ENCODE peak calls at places on chromosomes 7 and 10, in ten cellular contexts. One of them, this sample, is unnamed.

GRCh38 chr10:53403688-53404087 is 631.1 kb upstream of the MBL2 start:
- DNase-seq in neural progenitor cell: no peak
- DNase-seq in GM23248: no peak
- DNase-seq in H9: no peak
- DNase-seq in mesendoderm: no peak
- DNase-seq in SK-N-SH: peak
- DNase-seq in kidney: peak
- DNase-seq in fibroblast of lung: peak
- DNase-seq in MM.1S: peak
- DNase-seq in adipocyte: no peak
- DNase-seq in this sample: no peak

GRCh38 chr7:102073931-102074880 is 212.5 kb upstream of the SH2B2 start:
- DNase-seq in mesendoderm: no peak
- DNase-seq in H9: no peak
- DNase-seq in neural progenitor cell: no peak
- DNase-seq in kidney: no peak
- DNase-seq in fibroblast of lung: no peak
- DNase-seq in MM.1S: no peak
- DNase-seq in SK-N-SH: no peak
- DNase-seq in adipocyte: peak
- DNase-seq in GM23248: no peak
- DNase-seq in this sample: no peak

GRCh38 chr10:10394933-10395658 is 622.6 kb upstream of the CELF2 start:
- DNase-seq in MM.1S: no peak
- DNase-seq in fibroblast of lung: no peak
- DNase-seq in kidney: no peak
- DNase-seq in H9: no peak
- DNase-seq in neural progenitor cell: no peak
- DNase-seq in mesendoderm: no peak
- DNase-seq in adipocyte: no peak
- DNase-seq in SK-N-SH: no peak
- DNase-seq in GM23248: peak
- DNase-seq in this sample: no peak

GRCh38 chr7:43612599-43613589 is 30.0 kb downstream of the STK17A start:
- DNase-seq in H9: no peak
- DNase-seq in neural progenitor cell: no peak
- DNase-seq in SK-N-SH: no peak
- DNase-seq in adipocyte: peak
- DNase-seq in GM23248: peak
- DNase-seq in MM.1S: no peak
- DNase-seq in kidney: no peak
- DNase-seq in mesendoderm: no peak
- DNase-seq in fibroblast of lung: peak
- DNase-seq in this sample: no peak

GRCh38 chr7:108147031-108147563 is 16.9 kb upstream of the LAMB4 start:
- DNase-seq in MM.1S: no peak
- DNase-seq in fibroblast of lung: no peak
- DNase-seq in H9: no peak
- DNase-seq in neural progenitor cell: no peak
- DNase-seq in adipocyte: no peak
- DNase-seq in GM23248: no peak
- DNase-seq in mesendoderm: no peak
- DNase-seq in SK-N-SH: no peak
- DNase-seq in kidney: no peak
- DNase-seq in this sample: no peak

GRCh38 chr7:47873767-47874166 is 74.5 kb downstream of the PKD1L1 start:
- DNase-seq in fibroblast of lung: peak
- DNase-seq in neural progenitor cell: no peak
- DNase-seq in SK-N-SH: no peak
- DNase-seq in GM23248: peak
- DNase-seq in mesendoderm: no peak
- DNase-seq in MM.1S: no peak
- DNase-seq in kidney: no peak
- DNase-seq in adipocyte: peak
- DNase-seq in H9: no peak
- DNase-seq in this sample: no peak

GRCh38 chr10:128642502-128642901 is 516.3 kb upstream of the MKI67 start:
- DNase-seq in GM23248: peak
- DNase-seq in SK-N-SH: no peak
- DNase-seq in adipocyte: no peak
- DNase-seq in neural progenitor cell: no peak
- DNase-seq in mesendoderm: peak
- DNase-seq in H9: no peak
- DNase-seq in kidney: no peak
- DNase-seq in MM.1S: no peak
- DNase-seq in fibroblast of lung: peak
- DNase-seq in this sample: no peak

GRCh38 chr7:151167197-151167911 is at the start of gene GBX1:
- DNase-seq in SK-N-SH: peak
- DNase-seq in H9: peak
- DNase-seq in MM.1S: no peak
- DNase-seq in mesendoderm: no peak
- DNase-seq in kidney: no peak
- DNase-seq in neural progenitor cell: peak
- DNase-seq in GM23248: peak
- DNase-seq in fibroblast of lung: peak
- DNase-seq in adipocyte: peak
- DNase-seq in this sample: peak

GRCh38 chr10:12177642-12178041 is 18.0 kb downstream of the NUDT5 start:
- DNase-seq in GM23248: peak
- DNase-seq in H9: no peak
- DNase-seq in SK-N-SH: no peak
- DNase-seq in mesendoderm: no peak
- DNase-seq in adipocyte: no peak
- DNase-seq in fibroblast of lung: peak
- DNase-seq in kidney: no peak
- DNase-seq in MM.1S: no peak
- DNase-seq in neural progenitor cell: no peak
- DNase-seq in this sample: no peak

GRCh38 chr10:6300106-6300783 is 97.5 kb downstream of the PFKFB3 start:
- DNase-seq in GM23248: peak
- DNase-seq in fibroblast of lung: peak
- DNase-seq in neural progenitor cell: no peak
- DNase-seq in kidney: no peak
- DNase-seq in SK-N-SH: no peak
- DNase-seq in adipocyte: peak
- DNase-seq in H9: no peak
- DNase-seq in mesendoderm: no peak
- DNase-seq in MM.1S: peak
- DNase-seq in this sample: no peak

GRCh38 chr7:44398506-44398905 is 73.1 kb upstream of the CAMK2B start:
- DNase-seq in mesendoderm: no peak
- DNase-seq in H9: no peak
- DNase-seq in kidney: peak
- DNase-seq in neural progenitor cell: no peak
- DNase-seq in adipocyte: no peak
- DNase-seq in MM.1S: no peak
- DNase-seq in fibroblast of lung: no peak
- DNase-seq in SK-N-SH: no peak
- DNase-seq in GM23248: no peak
- DNase-seq in this sample: peak

GRCh38 chr10:119655566-119656001 is 4.4 kb downstream of the BAG3 start:
- DNase-seq in GM23248: peak
- DNase-seq in kidney: peak
- DNase-seq in SK-N-SH: peak
- DNase-seq in fibroblast of lung: peak
- DNase-seq in mesendoderm: no peak
- DNase-seq in MM.1S: no peak
- DNase-seq in H9: no peak
- DNase-seq in neural progenitor cell: no peak
- DNase-seq in adipocyte: peak
- DNase-seq in this sample: no peak

GRCh38 chr10:29784175-29784773 is 149.5 kb upstream of the SVIL start:
- DNase-seq in fibroblast of lung: peak
- DNase-seq in adipocyte: peak
- DNase-seq in MM.1S: no peak
- DNase-seq in neural progenitor cell: no peak
- DNase-seq in mesendoderm: peak
- DNase-seq in GM23248: peak
- DNase-seq in H9: peak
- DNase-seq in kidney: peak
- DNase-seq in SK-N-SH: no peak
- DNase-seq in this sample: peak

GRCh38 chr7:142808802-142809583 is 38.2 kb downstream of the PRSS2 start:
- DNase-seq in kidney: peak
- DNase-seq in neural progenitor cell: no peak
- DNase-seq in adipocyte: no peak
- DNase-seq in MM.1S: peak
- DNase-seq in SK-N-SH: no peak
- DNase-seq in mesendoderm: no peak
- DNase-seq in GM23248: peak
- DNase-seq in fibroblast of lung: peak
- DNase-seq in H9: no peak
- DNase-seq in this sample: peak

GRCh38 chr10:13390604-13391522 is 42.8 kb upstream of the SEPHS1 start:
- DNase-seq in MM.1S: no peak
- DNase-seq in kidney: no peak
- DNase-seq in fibroblast of lung: peak
- DNase-seq in H9: peak
- DNase-seq in GM23248: no peak
- DNase-seq in SK-N-SH: peak
- DNase-seq in mesendoderm: no peak
- DNase-seq in adipocyte: no peak
- DNase-seq in neural progenitor cell: no peak
- DNase-seq in this sample: no peak

GRCh38 chr10:129511758-129512157 is 44.7 kb downstream of the MGMT start:
- DNase-seq in adipocyte: no peak
- DNase-seq in fibroblast of lung: no peak
- DNase-seq in GM23248: no peak
- DNase-seq in SK-N-SH: no peak
- DNase-seq in neural progenitor cell: no peak
- DNase-seq in H9: no peak
- DNase-seq in kidney: no peak
- DNase-seq in mesendoderm: no peak
- DNase-seq in MM.1S: no peak
- DNase-seq in this sample: no peak

GRCh38 chr7:500521-501420 is 18.9 kb downstream of the PDGFA start:
- DNase-seq in mesendoderm: no peak
- DNase-seq in adipocyte: no peak
- DNase-seq in MM.1S: no peak
- DNase-seq in SK-N-SH: no peak
- DNase-seq in GM23248: no peak
- DNase-seq in H9: no peak
- DNase-seq in fibroblast of lung: no peak
- DNase-seq in kidney: peak
- DNase-seq in neural progenitor cell: no peak
- DNase-seq in this sample: no peak

GRCh38 chr7:125316451-125316850 is 386.8 kb upstream of the POT1 start:
- DNase-seq in H9: peak
- DNase-seq in SK-N-SH: peak
- DNase-seq in kidney: no peak
- DNase-seq in fibroblast of lung: peak
- DNase-seq in MM.1S: peak
- DNase-seq in mesendoderm: peak
- DNase-seq in adipocyte: no peak
- DNase-seq in neural progenitor cell: peak
- DNase-seq in GM23248: no peak
- DNase-seq in this sample: peak

DNA sequence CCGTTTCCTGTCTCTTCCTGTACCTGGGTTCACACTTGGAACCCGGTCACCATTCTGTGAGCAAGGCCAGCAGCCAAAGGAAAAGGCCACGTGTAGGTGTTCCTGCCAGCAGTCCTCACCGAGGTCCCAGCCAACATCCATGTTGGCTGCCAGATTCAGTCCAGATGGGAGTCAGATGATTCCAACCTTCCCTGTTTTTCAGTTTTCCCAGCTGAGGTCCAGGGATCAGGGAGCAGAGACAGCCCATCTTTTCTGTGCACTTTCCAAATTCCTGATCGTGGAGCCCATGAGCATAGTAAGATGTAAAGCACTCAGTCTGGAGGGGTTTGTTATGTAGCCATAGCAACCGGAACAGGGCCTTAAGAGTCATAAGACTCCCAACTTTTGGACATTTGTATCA is 3.9 kb upstream of the PVRIG start:
- DNase-seq in MM.1S: no peak
- DNase-seq in H9: no peak
- DNase-seq in neural progenitor cell: no peak
- DNase-seq in adipocyte: peak
- DNase-seq in fibroblast of lung: peak
- DNase-seq in SK-N-SH: no peak
- DNase-seq in kidney: peak
- DNase-seq in GM23248: peak
- DNase-seq in mesendoderm: no peak
- DNase-seq in this sample: no peak
- H3K9ac ChIP-seq in MM.1S: no peak
- H3K9ac ChIP-seq in H9: no peak
- H3K9ac ChIP-seq in neural progenitor cell: no peak
- H3K9ac ChIP-seq in adipocyte: no peak
- H3K9ac ChIP-seq in fibroblast of lung: no peak
- H3K9ac ChIP-seq in SK-N-SH: no peak
- H3K9ac ChIP-seq in kidney: no peak
- H3K9ac ChIP-seq in GM23248: no peak
- H3K9ac ChIP-seq in mesendoderm: no peak
- H3K9ac ChIP-seq in this sample: no peak

GRCh38 chr10:79229081-79229541 is 118.2 kb upstream of the PPIF start:
- DNase-seq in GM23248: no peak
- DNase-seq in MM.1S: peak
- DNase-seq in kidney: no peak
- DNase-seq in SK-N-SH: peak
- DNase-seq in neural progenitor cell: no peak
- DNase-seq in mesendoderm: peak
- DNase-seq in fibroblast of lung: no peak
- DNase-seq in adipocyte: no peak
- DNase-seq in H9: peak
- DNase-seq in this sample: peak
- H3K9ac ChIP-seq in GM23248: no peak
- H3K9ac ChIP-seq in MM.1S: no peak
- H3K9ac ChIP-seq in kidney: no peak
- H3K9ac ChIP-seq in SK-N-SH: no peak
- H3K9ac ChIP-seq in neural progenitor cell: no peak
- H3K9ac ChIP-seq in mesendoderm: no peak
- H3K9ac ChIP-seq in fibroblast of lung: no peak
- H3K9ac ChIP-seq in adipocyte: no peak
- H3K9ac ChIP-seq in H9: no peak
- H3K9ac ChIP-seq in this sample: no peak

DNA sequence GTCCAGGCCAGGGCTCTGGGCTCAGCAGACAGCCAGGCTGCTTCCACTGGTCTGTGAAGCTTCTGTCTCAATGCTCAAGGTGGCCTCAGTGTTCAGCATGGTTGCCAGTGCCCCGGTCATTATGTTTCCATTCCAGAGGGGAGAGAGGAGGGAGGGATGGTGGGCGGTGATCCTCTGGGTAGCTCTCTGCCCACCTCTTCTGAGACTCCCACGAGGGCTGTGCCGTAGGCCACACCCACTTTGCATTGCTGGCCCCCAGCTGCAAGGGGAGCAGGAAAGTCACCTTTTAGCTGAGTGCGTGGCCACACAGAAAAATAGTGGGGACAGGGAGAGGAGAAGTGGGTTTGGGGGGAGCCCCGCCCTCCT is 42.5 kb downstream of the FOXK1 start:
- DNase-seq in neural progenitor cell: no peak
- DNase-seq in mesendoderm: peak
- DNase-seq in SK-N-SH: peak
- DNase-seq in MM.1S: peak
- DNase-seq in kidney: no peak
- DNase-seq in fibroblast of lung: peak
- DNase-seq in GM23248: peak
- DNase-seq in H9: no peak
- DNase-seq in adipocyte: peak
- DNase-seq in this sample: no peak
- H3K9ac ChIP-seq in neural progenitor cell: no peak
- H3K9ac ChIP-seq in mesendoderm: no peak
- H3K9ac ChIP-seq in SK-N-SH: peak
- H3K9ac ChIP-seq in MM.1S: peak
- H3K9ac ChIP-seq in kidney: peak
- H3K9ac ChIP-seq in fibroblast of lung: peak
- H3K9ac ChIP-seq in GM23248: peak
- H3K9ac ChIP-seq in H9: no peak
- H3K9ac ChIP-seq in adipocyte: peak
- H3K9ac ChIP-seq in this sample: peak

GRCh38 chr7:36153571-36154097 is 580 bp downstream of the EEPD1 start:
- DNase-seq in GM23248: peak
- DNase-seq in H9: no peak
- DNase-seq in fibroblast of lung: no peak
- DNase-seq in MM.1S: no peak
- DNase-seq in kidney: no peak
- DNase-seq in mesendoderm: no peak
- DNase-seq in neural progenitor cell: no peak
- DNase-seq in adipocyte: peak
- DNase-seq in SK-N-SH: no peak
- DNase-seq in this sample: no peak
- H3K9ac ChIP-seq in GM23248: peak
- H3K9ac ChIP-seq in H9: peak
- H3K9ac ChIP-seq in fibroblast of lung: peak
- H3K9ac ChIP-seq in MM.1S: peak
- H3K9ac ChIP-seq in kidney: peak
- H3K9ac ChIP-seq in mesendoderm: peak
- H3K9ac ChIP-seq in neural progenitor cell: no peak
- H3K9ac ChIP-seq in adipocyte: peak
- H3K9ac ChIP-seq in SK-N-SH: peak
- H3K9ac ChIP-seq in this sample: peak